ENCODE peak calls at places on chromosomes 6 and 20, in six cellular contexts. T is GM10248, K is GM13977, G is sigmoid colon, B is dorsolateral prefrontal cortex, J is choroid plexus epithelial cell. I is an unnamed sample.

GRCh38 chr6:143528164-143528811 is 16.8 kb upstream of the FUCA2 start:
- DNase-seq in T (peak), K (no peak), G (no peak), B (no peak), J (no peak), I (no peak)

GRCh38 chr6:124683507-124683906 is 278.7 kb upstream of the RNF217 start:
- DNase-seq in T (no peak), K (no peak), G (no peak), B (peak), J (no peak), I (no peak)

GRCh38 chr6:36378936-36379335 is 8.5 kb downstream of the ETV7 start:
- DNase-seq in T (no peak), K (no peak), G (peak), B (no peak), J (no peak), I (no peak)

GRCh38 chr20:47018381-47018780 is 123.7 kb downstream of the EYA2 start:
- DNase-seq in T (no peak), K (no peak), G (no peak), B (no peak), J (no peak), I (no peak)

GRCh38 chr6:87482382-87482781 is 9.6 kb downstream of the SLC35A1 start:
- DNase-seq in T (no peak), K (no peak), G (no peak), B (no peak), J (no peak), I (no peak)

GRCh38 chr20:20649945-20650344 is 62.5 kb downstream of the RALGAPA2 start:
- DNase-seq in T (no peak), K (no peak), G (no peak), B (no peak), J (no peak), I (no peak)

GRCh38 chr20:24747015-24747712 is 201.9 kb upstream of the CST7 start:
- DNase-seq in T (no peak), K (no peak), G (no peak), B (no peak), J (no peak), I (no peak)

GRCh38 chr20:63361507-63362425 is 617 bp upstream of the CHRNA4 start:
- DNase-seq in T (no peak), K (no peak), G (no peak), B (no peak), J (no peak), I (no peak)

GRCh38 chr20:59825944-59826759 is 107.3 kb downstream of the SYCP2 start:
- DNase-seq in T (no peak), K (no peak), G (no peak), B (peak), J (no peak), I (no peak)

GRCh38 chr20:17431621-17432364 is 99.4 kb downstream of the BFSP1 start:
- DNase-seq in T (peak), K (peak), G (peak), B (peak), J (peak), I (peak)

GRCh38 chr20:18628330-18628941 is 40.6 kb downstream of the DTD1 start:
- DNase-seq in T (no peak), K (no peak), G (no peak), B (peak), J (no peak), I (no peak)

GRCh38 chr6:27592481-27593199 is 119.7 kb upstream of the ZNF184 start:
- DNase-seq in T (peak), K (peak), G (no peak), B (no peak), J (peak), I (no peak)

GRCh38 chr20:62321521-62321948 is 18.7 kb downstream of the ADRM1 start:
- DNase-seq in T (peak), K (peak), G (no peak), B (no peak), J (peak), I (no peak)

GRCh38 chr6:79215233-79215824 is 19.2 kb downstream of the HMGN3 start:
- DNase-seq in T (no peak), K (no peak), G (no peak), B (no peak), J (peak), I (no peak)

GRCh38 chr6:116379764-116380163 is 9.0 kb downstream of the DSE start:
- DNase-seq in T (no peak), K (no peak), G (no peak), B (no peak), J (no peak), I (no peak)

GRCh38 chr6:27892596-27893058 is 19.6 kb downstream of the OR2B2 start:
- DNase-seq in T (no peak), K (no peak), G (no peak), B (no peak), J (peak), I (no peak)

GRCh38 chr20:38201356-38201755 is 36.3 kb upstream of the TGM2 start:
- DNase-seq in T (no peak), K (no peak), G (peak), B (no peak), J (peak), I (no peak)

GRCh38 chr20:15446373-15446772 is 1109.0 kb upstream of the FLRT3 start:
- DNase-seq in T (no peak), K (no peak), G (no peak), B (peak), J (peak), I (no peak)

GRCh38 chr6:160015778-160016684 is 47.1 kb downstream of the IGF2R start:
- DNase-seq in T (no peak), K (no peak), G (no peak), B (no peak), J (no peak), I (no peak)

GRCh38 chr6:5943591-5943990 is 63.1 kb downstream of the NRN1 start:
- DNase-seq in T (no peak), K (no peak), G (no peak), B (no peak), J (no peak), I (no peak)

GRCh38 chr20:63738687-63739128 is 868 bp upstream of the SLC2A4RG start:
- DNase-seq in T (peak), K (peak), G (peak), B (peak), J (peak), I (no peak)

GRCh38 chr6:31180500-31180899 is 10.0 kb upstream of the POU5F1 start:
- DNase-seq in T (peak), K (peak), G (peak), B (peak), J (peak), I (peak)

GRCh38 chr6:39167321-39167720 is 52.3 kb upstream of the SAYSD1 start:
- DNase-seq in T (no peak), K (no peak), G (no peak), B (no peak), J (no peak), I (no peak)

GRCh38 chr6:92723390-92723931 is 695.9 kb downstream of the EPHA7 start:
- DNase-seq in T (peak), K (no peak), G (peak), B (no peak), J (no peak), I (no peak)

GRCh38 chr6:104540743-104541142 is 319.0 kb downstream of the HACE1 start:
- DNase-seq in T (no peak), K (no peak), G (no peak), B (no peak), J (peak), I (no peak)

GRCh38 chr6:110768057-110768456 is 47.2 kb downstream of the CDK19 start:
- DNase-seq in T (no peak), K (no peak), G (no peak), B (no peak), J (no peak), I (no peak)

GRCh38 chr20:22529150-22530019 is 55.0 kb downstream of the FOXA2 start:
- DNase-seq in T (no peak), K (no peak), G (no peak), B (no peak), J (no peak), I (no peak)

GRCh38 chr6:125807293-125807692 is 16.5 kb downstream of the NCOA7 start:
- DNase-seq in T (no peak), K (no peak), G (no peak), B (no peak), J (no peak), I (no peak)

GRCh38 chr6:158801655-158802294 is 17.4 kb downstream of the EZR start:
- DNase-seq in T (no peak), K (no peak), G (no peak), B (no peak), J (no peak), I (no peak)

GRCh38 chr6:112253842-112254816 is at the start of gene LAMA4:
- DNase-seq in T (peak), K (peak), G (peak), B (peak), J (peak), I (no peak)

GRCh38 chr6:127051571-127052260 is 66.8 kb upstream of the RSPO3 start:
- DNase-seq in T (no peak), K (no peak), G (no peak), B (no peak), J (peak), I (no peak)

GRCh38 chr20:50296450-50297375 is 106.1 kb downstream of the CEBPB start:
- DNase-seq in T (no peak), K (no peak), G (peak), B (no peak), J (no peak), I (no peak)

GRCh38 chr6:161866570-161866969 is 592.7 kb upstream of the AGPAT4 start:
- DNase-seq in T (no peak), K (no peak), G (no peak), B (no peak), J (no peak), I (no peak)
- TF ChIP-seq CTCF in T (no peak), K (no peak), G (no peak), B (no peak), J (no peak), I (no peak)

DNA sequence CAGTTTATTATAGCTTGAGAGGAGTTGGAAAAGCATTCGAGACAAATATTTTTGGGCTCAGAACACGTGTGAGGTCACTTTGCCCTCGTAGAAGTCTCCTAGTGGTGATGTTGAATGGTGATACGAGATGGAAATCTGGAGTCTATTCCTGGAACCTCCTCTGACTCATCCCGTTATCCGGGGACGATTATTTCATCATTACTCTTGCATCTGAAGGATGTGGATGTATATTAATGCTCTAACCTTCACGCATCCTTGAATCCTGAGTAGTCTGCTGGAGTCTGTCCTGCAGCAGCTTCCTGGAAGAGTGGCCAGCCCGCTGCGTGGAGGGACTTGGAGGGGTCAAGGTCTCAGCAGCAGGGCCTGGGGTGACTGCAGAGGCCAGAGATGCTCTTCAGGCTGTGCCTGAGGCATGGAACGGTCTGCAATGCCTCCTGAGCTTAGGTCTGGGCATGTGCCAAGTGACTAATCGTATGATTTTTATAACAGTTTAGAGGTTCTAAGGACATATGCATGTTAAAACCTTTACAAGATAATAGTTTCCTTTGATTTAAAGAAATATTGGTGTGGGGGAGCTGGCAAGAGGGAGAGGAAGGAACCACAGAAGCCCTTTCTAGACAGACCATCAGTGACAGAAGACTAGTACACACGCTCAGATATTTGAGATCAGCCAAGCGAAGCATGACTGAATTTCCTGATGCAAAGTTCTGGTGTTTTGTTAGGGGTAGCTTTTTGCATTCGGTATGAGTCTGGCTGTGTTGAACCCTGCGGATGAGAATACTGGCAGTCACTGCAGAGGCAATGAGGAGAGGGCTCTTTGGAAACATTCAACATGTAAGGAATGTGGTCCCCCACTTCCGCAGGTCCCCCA is 400.2 kb downstream of the QKI start:
- DNase-seq in T (no peak), K (no peak), G (no peak), B (no peak), J (peak), I (no peak)
- TF ChIP-seq CTCF in T (no peak), K (no peak), G (no peak), B (no peak), J (no peak), I (no peak)

GRCh38 chr6:89209457-89209856 is 7.7 kb downstream of the GABRR1 start:
- DNase-seq in T (no peak), K (no peak), G (no peak), B (no peak), J (no peak), I (no peak)

GRCh38 chr6:89215391-89215790 is 1.8 kb downstream of the GABRR1 start:
- DNase-seq in T (no peak), K (no peak), G (no peak), B (no peak), J (no peak), I (no peak)

GRCh38 chr6:89214197-89214596 is 3.0 kb downstream of the GABRR1 start:
- DNase-seq in T (no peak), K (no peak), G (no peak), B (no peak), J (no peak), I (no peak)

GRCh38 chr6:89208551-89208950 is 8.6 kb downstream of the GABRR1 start:
- DNase-seq in T (no peak), K (no peak), G (no peak), B (peak), J (peak), I (no peak)

DNA sequence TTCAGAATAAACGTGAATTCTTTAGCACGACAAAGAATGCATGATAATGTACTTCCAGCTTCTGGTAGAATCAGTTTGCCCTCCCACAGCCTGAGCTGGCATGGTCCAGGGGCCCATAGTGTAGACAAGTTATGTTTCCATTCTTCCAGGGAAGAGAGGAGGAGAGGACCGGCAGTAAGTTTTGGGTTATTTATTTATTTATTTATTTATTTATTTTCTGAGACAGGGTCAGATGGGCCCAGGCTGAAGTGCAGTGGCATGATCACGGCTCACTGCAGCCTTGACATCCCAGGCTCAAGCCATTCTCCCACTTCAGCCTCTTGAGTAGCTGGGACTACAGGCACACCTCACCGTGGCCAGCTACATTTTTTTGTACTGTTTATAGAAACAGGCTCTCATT is 4.7 kb downstream of the GABRR1 start:
- DNase-seq in T (no peak), K (no peak), G (no peak), B (no peak), J (no peak), I (no peak)
- TF ChIP-seq CTCF in T (no peak), K (no peak), G (no peak), B (no peak), J (no peak), I (no peak)

GRCh38 chr6:33414592-33415271 is 3.2 kb downstream of the CUTA start:
- DNase-seq in T (no peak), K (no peak), G (no peak), B (no peak), J (no peak), I (no peak)
- TF ChIP-seq CTCF in T (peak), K (peak), G (no peak), B (no peak), J (peak), I (peak)

DNA sequence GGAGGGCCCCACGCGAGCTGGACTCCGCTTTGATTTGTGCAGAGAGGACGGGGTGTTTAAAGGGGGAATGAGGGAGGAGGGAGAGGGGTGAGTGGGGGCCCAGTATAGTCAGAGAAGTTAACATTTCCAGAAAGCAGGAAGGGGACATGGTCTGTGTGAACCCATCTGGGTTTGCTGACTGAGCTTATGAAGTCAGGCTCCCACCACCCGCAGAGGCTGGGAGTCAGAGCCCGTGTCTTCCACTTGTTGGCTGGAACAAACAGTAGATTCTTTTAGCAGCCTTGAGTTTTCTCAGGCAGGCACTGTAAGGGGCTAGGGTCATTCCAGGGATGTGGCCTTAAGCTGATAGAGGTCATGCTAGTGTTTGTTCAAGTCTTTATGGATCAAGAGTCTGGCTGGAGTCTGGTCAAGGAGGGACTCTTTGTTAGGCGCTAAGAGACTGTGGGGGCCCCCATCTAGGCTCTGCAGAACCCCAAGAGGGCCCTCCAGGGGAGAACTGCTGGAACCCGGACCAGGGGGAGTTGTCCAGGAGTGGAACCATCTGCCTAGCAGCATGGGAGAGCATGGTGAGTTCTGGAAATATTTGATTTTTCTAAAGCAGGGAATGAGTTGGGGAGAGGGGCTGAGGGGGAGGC is 31.1 kb upstream of the FOXQ1 start:
- DNase-seq in T (no peak), K (no peak), G (no peak), B (no peak), J (no peak), I (no peak)
- TF ChIP-seq CTCF in T (no peak), K (no peak), G (no peak), B (no peak), J (no peak), I (no peak)

I was measured in natural killer cell.